ENCODE peak calls at places on chromosomes 16 and 17, in five cellular contexts. G, W, V, C and B are unnamed samples.

GRCh38 chr17:72683506-72684404 is 408.7 kb downstream of the SLC39A11 start:
- DNase-seq in C (peak), W (no peak), G (peak), V (no peak), B (peak)

GRCh38 chr17:37148171-37148570 is 199.4 kb downstream of the AATF start:
- DNase-seq in G (no peak), C (no peak), W (no peak), V (no peak), B (no peak)

GRCh38 chr16:59324462-59324861 is 590.3 kb upstream of the GOT2 start:
- DNase-seq in G (peak), W (no peak), V (no peak), C (no peak), B (no peak)

GRCh38 chr17:55434721-55435120 is 13.1 kb upstream of the MMD start:
- DNase-seq in W (no peak), G (no peak), C (no peak), V (no peak), B (no peak)

GRCh38 chr17:4537451-4538235 is 17.5 kb downstream of the MYBBP1A start:
- DNase-seq in C (no peak), W (no peak), G (no peak), V (no peak), B (no peak)

GRCh38 chr17:80632046-80632581 is 87.5 kb downstream of the RPTOR start:
- DNase-seq in C (no peak), W (no peak), V (no peak), G (no peak), B (no peak)

GRCh38 chr17:35088911-35089845 is 25.7 kb upstream of the RFFL start:
- DNase-seq in G (peak), C (peak), V (peak), W (peak), B (peak)

GRCh38 chr16:48434653-48435318 is 49.6 kb upstream of the SIAH1 start:
- DNase-seq in G (peak), C (no peak), V (no peak), W (no peak), B (peak)

GRCh38 chr17:38735161-38735997 is 5.2 kb downstream of the CISD3 start:
- DNase-seq in C (peak), W (peak), V (peak), G (no peak), B (no peak)

GRCh38 chr17:18859256-18859655 is 1.3 kb downstream of the PRPSAP2 start:
- DNase-seq in C (no peak), V (no peak), G (peak), W (no peak), B (no peak)

GRCh38 chr16:72942021-72942420 is 105.9 kb downstream of the ZFHX3 start:
- DNase-seq in G (no peak), C (no peak), V (no peak), W (no peak), B (no peak)

GRCh38 chr16:74709477-74709877 is 8.8 kb upstream of the MLKL start:
- DNase-seq in W (peak), G (peak), C (peak), V (peak), B (peak)

GRCh38 chr16:57245472-57246113 is 534 bp downstream of the ARL2BP start:
- DNase-seq in G (no peak), C (peak), W (peak), V (no peak), B (no peak)

GRCh38 chr17:57943140-57943539 is 12.1 kb downstream of the CUEDC1 start:
- DNase-seq in G (peak), W (no peak), V (no peak), C (no peak), B (no peak)

GRCh38 chr17:29584452-29585079 is 4.9 kb downstream of the GIT1 start:
- DNase-seq in G (no peak), C (no peak), W (no peak), V (no peak), B (no peak)

GRCh38 chr16:84277244-84277823 is 17.3 kb upstream of the WFDC1 start:
- DNase-seq in V (peak), G (peak), W (peak), C (peak), B (peak)

GRCh38 chr16:85750827-85751641 is at the start of gene C16orf74:
- DNase-seq in C (peak), V (no peak), G (peak), W (peak), B (no peak)

GRCh38 chr17:81027038-81027437 is 7.9 kb upstream of the BAIAP2 start:
- DNase-seq in W (no peak), G (no peak), V (no peak), C (no peak), B (no peak)

GRCh38 chr16:30615358-30616076 is 5.3 kb upstream of the ZNF689 start:
- DNase-seq in C (peak), G (peak), V (peak), W (peak), B (no peak)

GRCh38 chr17:72233981-72234380 is 113.2 kb downstream of the SOX9 start:
- DNase-seq in W (no peak), V (no peak), C (no peak), G (no peak), B (no peak)

GRCh38 chr17:61200349-61200735 is 199.3 kb upstream of the TBX2 start:
- DNase-seq in C (no peak), G (no peak), V (no peak), W (no peak), B (no peak)

GRCh38 chr17:82076018-82076784 is 10.6 kb upstream of the DUS1L start:
- DNase-seq in C (no peak), V (no peak), G (no peak), W (no peak), B (no peak)

GRCh38 chr16:9340402-9341095 is 249.1 kb downstream of the HAPSTR1 start:
- DNase-seq in G (no peak), W (no peak), C (no peak), V (no peak), B (no peak)

GRCh38 chr16:50259334-50260205 is 6.8 kb upstream of the ADCY7 start:
- DNase-seq in W (no peak), G (peak), C (no peak), V (no peak), B (peak)

GRCh38 chr16:5642470-5642869 is 544.9 kb upstream of the EEF2KMT start:
- DNase-seq in G (no peak), C (no peak), V (no peak), W (no peak), B (no peak)

GRCh38 chr16:63323055-63323454 is 1286.8 kb upstream of the CDH8 start:
- DNase-seq in C (no peak), W (no peak), V (no peak), G (no peak), B (no peak)

GRCh38 chr16:89737341-89738071 is 16.2 kb downstream of the ZNF276 start:
- DNase-seq in G (peak), W (no peak), C (no peak), V (peak), B (no peak)

GRCh38 chr17:4513113-4514032 is 14.7 kb downstream of the SPNS2 start:
- DNase-seq in V (no peak), C (no peak), W (no peak), G (no peak), B (no peak)